ENCODE peak calls at places on chromosomes 5 and 9, in four cellular contexts. A, F, L and K are unnamed samples.

GRCh38 chr9:131605770-131606590 is 60.7 kb downstream of the PRRT1B start:
- DNase-seq in L (no peak), F (no peak), A (no peak), K (no peak)

GRCh38 chr5:176639981-176640380 is 7.3 kb upstream of the TSPAN17 start:
- DNase-seq in A (no peak), F (no peak), L (no peak), K (no peak)

GRCh38 chr5:111748304-111748763 is 8.7 kb downstream of the NREP start:
- DNase-seq in L (no peak), F (no peak), A (peak; percentile 91), K (peak; percentile 16)

GRCh38 chr5:2750026-2750757 is 1.3 kb downstream of the IRX2 start:
- DNase-seq in A (peak; percentile 39), F (no peak), L (peak; percentile 93), K (no peak)

GRCh38 chr5:142881076-142881466 is 110.9 kb downstream of the ARHGAP26 start:
- DNase-seq in L (peak; percentile 87), F (no peak), A (no peak), K (no peak)

GRCh38 chr9:137070906-137071275 is 534 bp upstream of the SAPCD2 start:
- DNase-seq in L (no peak), F (no peak), A (no peak), K (no peak)

GRCh38 chr9:129077236-129077635 is 3.7 kb upstream of the DOLPP1 start:
- DNase-seq in F (no peak), A (no peak), L (no peak), K (no peak)

GRCh38 chr9:106648799-106649198 is 214.2 kb upstream of the ZNF462 start:
- DNase-seq in F (no peak), A (peak; percentile 15), L (peak; percentile 43), K (peak; percentile 6)

DNA sequence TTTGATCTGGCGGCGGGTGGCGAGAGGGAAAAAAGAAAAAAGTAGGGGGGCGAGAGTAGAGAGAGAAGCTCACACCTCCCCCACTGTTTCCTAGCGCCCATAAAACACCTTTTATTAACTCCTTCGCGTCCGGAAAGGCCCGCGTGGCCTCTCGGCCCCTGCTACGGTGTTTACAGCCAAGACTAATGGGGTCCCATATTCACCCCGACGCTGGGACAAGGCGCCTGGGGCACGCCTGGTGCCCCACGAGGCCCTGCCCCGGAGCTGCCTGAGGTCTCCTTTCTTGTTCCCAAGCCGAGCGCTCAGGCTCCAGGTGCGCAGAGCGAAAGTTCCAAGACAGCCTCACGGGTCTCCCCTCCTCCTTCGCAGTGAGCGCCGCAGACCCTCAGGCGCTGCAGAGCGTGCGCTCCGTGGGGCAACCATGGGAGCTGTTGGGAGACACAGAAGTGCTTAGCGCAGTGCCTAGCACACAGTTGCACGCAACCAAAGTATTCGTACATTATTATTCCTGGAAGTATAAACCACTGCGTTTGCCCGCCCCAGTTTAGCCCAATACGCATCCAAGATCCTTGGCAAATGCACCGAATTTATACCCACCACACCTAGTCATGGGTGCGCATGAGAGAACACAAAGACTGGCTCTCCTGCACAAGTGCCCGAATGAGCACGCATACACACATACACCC is 4.3 kb downstream of the HAND1 start:
- DNase-seq in A (no peak), L (peak; percentile 82), F (no peak), K (no peak)
- TF ChIP-seq EZH2 in A (peak; percentile 94), L (peak; percentile 96), F (peak; percentile 86), K (no peak)

GRCh38 chr9:126515873-126516505 is 97.7 kb upstream of the LMX1B start:
- DNase-seq in L (no peak), A (no peak), F (no peak), K (no peak)

GRCh38 chr9:126516561-126516935 is 97.2 kb upstream of the LMX1B start:
- DNase-seq in L (no peak), F (no peak), A (no peak), K (no peak)

GRCh38 chr9:126518763-126519162 is 95.0 kb upstream of the LMX1B start:
- DNase-seq in F (no peak), A (no peak), L (no peak), K (no peak)

GRCh38 chr9:126517751-126518261 is 95.9 kb upstream of the LMX1B start:
- DNase-seq in L (no peak), F (no peak), A (no peak), K (no peak)

DNA sequence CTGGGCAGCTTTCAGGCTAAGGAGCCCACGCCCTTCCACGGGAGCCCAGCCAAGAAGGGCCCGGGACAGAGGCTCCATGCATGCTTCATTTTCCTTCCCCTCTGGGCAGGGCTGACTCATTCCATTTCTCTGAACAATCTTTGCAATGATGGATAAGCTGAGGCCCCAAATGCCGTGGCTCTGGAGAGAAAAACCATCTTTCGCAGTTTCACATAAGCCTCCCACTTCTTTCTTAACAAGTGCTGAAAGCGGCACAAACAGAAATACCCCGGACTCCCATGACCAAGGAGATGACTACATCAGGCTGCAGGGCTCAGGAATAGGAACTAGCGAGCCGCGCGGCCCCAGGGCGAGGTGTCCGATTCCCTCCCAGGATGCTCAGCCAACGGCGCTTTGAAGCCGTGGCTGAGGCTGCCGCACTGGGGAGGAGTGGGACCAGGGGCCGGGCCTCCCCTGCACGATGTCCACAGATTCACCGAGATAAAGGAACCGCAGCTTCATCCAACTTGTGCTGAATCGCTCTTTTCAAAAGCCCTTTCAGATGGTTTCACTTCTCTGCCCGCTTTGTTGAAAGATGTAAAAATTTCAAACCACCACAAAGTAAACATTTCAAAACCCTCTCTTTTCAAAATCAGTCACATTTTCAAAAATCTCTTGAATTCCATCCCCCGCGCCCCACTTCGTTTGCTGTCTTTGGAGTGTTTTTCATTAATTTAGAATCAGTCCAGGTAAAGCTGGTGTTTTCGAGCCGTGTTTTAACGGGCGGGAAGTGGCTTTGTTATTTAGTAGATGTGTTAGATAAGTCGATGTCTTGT is 96.6 kb upstream of the LMX1B start:
- DNase-seq in L (peak; percentile 78), F (no peak), A (peak; percentile 81), K (peak; percentile 6)
- TF ChIP-seq EZH2 in L (no peak), F (no peak), A (no peak), K (no peak)

GRCh38 chr5:37838152-37838932 is 1.5 kb downstream of the GDNF start:
- DNase-seq in F (no peak), A (peak; percentile 12), L (peak; percentile 79), K (no peak)
- TF ChIP-seq EZH2 in F (no peak), A (no peak), L (peak; percentile 75), K (no peak)

GRCh38 chr9:91193658-91194391 is 167.9 kb downstream of the AUH start:
- DNase-seq in F (no peak), L (peak; percentile 90), A (peak; percentile 48), K (peak; percentile 64)
- TF ChIP-seq EZH2 in F (peak; percentile 39), L (no peak), A (no peak), K (no peak)